ENCODE peak calls at places on chromosomes 3 and 15, in six cellular contexts. G is heart right ventricle, N is neural progenitor cell, H is psoas muscle, P is left ventricle myocardium inferior, I is SJSA1. W is an unnamed sample.

GRCh38 chr3:178194547-178194946 is 341.7 kb upstream of the KCNMB2 start:
- DNase-seq in H (no peak), P (no peak), G (no peak), I (no peak), N (no peak), W (no peak)

GRCh38 chr3:74614133-74614967 is at the start of gene CNTN3:
- DNase-seq in P (peak; percentile 21), I (no peak), H (peak; percentile 15), G (no peak), N (peak; percentile 88), W (peak; percentile 48)

GRCh38 chr3:195178124-195178910 is 92.6 kb downstream of the XXYLT1 start:
- DNase-seq in I (no peak), H (no peak), P (peak; percentile 49), N (no peak), G (peak; percentile 65), W (no peak)

GRCh38 chr15:45279024-45279697 is 27.1 kb downstream of the SLC28A2 start:
- DNase-seq in H (peak; percentile 97), G (peak; percentile 98), N (peak; percentile 92), I (peak; percentile 92), P (peak; percentile 97), W (peak; percentile 96)

GRCh38 chr3:195401959-195402358 is 40.9 kb downstream of the ACAP2 start:
- DNase-seq in H (no peak), N (no peak), P (no peak), G (no peak), I (no peak), W (no peak)

GRCh38 chr3:151169700-151170224 is 33.3 kb downstream of the GPR171 start:
- DNase-seq in N (no peak), G (peak; percentile 38), I (no peak), H (peak; percentile 37), P (peak; percentile 55), W (peak; percentile 79)

GRCh38 chr15:90419738-90420487 is 31.9 kb downstream of the IQGAP1 start:
- DNase-seq in P (no peak), N (no peak), I (no peak), G (no peak), H (no peak), W (no peak)

GRCh38 chr15:42069025-42069424 is 25.3 kb downstream of the PLA2G4D start:
- DNase-seq in G (no peak), P (no peak), H (no peak), I (peak; percentile 30), N (no peak), W (no peak)

GRCh38 chr15:82935382-82935781 is 17.1 kb downstream of the HOMER2 start:
- DNase-seq in G (no peak), I (no peak), P (no peak), H (no peak), N (no peak), W (no peak)

GRCh38 chr3:33115024-33115768 is 1.4 kb downstream of the CRTAP start:
- DNase-seq in I (peak; percentile 75), N (peak; percentile 91), G (peak; percentile 73), P (peak; percentile 57), H (peak; percentile 78), W (peak; percentile 77)

GRCh38 chr3:101809178-101810022 is 30.4 kb downstream of the NXPE3 start:
- DNase-seq in H (no peak), G (no peak), I (no peak), P (no peak), N (peak; percentile 65), W (no peak)

GRCh38 chr3:185940951-185941350 is 3.1 kb upstream of the TRA2B start:
- DNase-seq in I (no peak), G (no peak), N (no peak), H (no peak), P (no peak), W (no peak)

GRCh38 chr3:72338942-72339749 is 509.1 kb downstream of the SHQ1 start:
- DNase-seq in I (peak; percentile 75), N (no peak), G (no peak), P (peak; percentile 22), H (peak; percentile 79), W (no peak)

GRCh38 chr3:14784087-14784596 is 34.6 kb upstream of the FGD5 start:
- DNase-seq in N (peak; percentile 51), P (no peak), I (no peak), G (no peak), H (no peak), W (peak; percentile 48)

GRCh38 chr3:49669352-49669751 is 4.8 kb upstream of the APEH start:
- DNase-seq in P (no peak), H (no peak), I (no peak), N (no peak), G (no peak), W (no peak)

GRCh38 chr3:49668861-49669260 is 5.3 kb upstream of the APEH start:
- DNase-seq in N (no peak), P (no peak), H (no peak), G (no peak), I (no peak), W (no peak)

GRCh38 chr3:49666592-49666991 is 7.6 kb upstream of the APEH start:
- DNase-seq in N (no peak), I (no peak), H (no peak), G (no peak), P (no peak), W (no peak)

GRCh38 chr3:49668414-49668797 is 5.7 kb upstream of the APEH start:
- DNase-seq in G (no peak), P (no peak), I (no peak), N (no peak), H (no peak), W (no peak)

GRCh38 chr3:49667701-49668413 is 6.3 kb upstream of the APEH start:
- DNase-seq in H (no peak), N (no peak), I (no peak), G (no peak), P (no peak), W (no peak)
- H3K4me1 ChIP-seq in H (no peaks in the 10 kb centered on the region), N (peaks cover 4% of the 10 kb centered on the region), I (peaks cover 11% of the 10 kb centered on the region), G (no peaks in the 10 kb centered on the region), P (peaks cover 13% of the 10 kb centered on the region), W (no peaks in the 10 kb centered on the region)

DNA sequence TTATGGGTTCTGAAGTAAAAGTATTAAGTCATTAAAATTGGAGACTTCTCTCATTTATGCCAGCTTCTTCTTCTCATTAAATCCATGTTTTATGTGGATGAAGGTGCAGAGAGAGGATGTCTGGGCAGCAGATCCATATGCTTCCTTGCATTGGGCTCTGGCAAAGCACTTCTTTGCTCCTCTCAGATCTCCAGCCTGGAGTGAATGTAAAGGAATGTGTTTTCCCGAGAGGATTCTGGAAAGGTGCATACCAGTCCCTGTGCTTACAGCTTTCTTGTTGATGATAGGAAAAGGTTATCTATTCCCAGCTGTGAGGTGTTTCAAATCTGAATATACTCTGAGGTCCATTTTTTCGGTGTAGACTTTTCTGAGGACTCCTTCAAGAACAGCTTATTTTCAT is 79.9 kb upstream of the PEX5L start:
- DNase-seq in H (no peak), G (no peak), P (no peak), I (no peak), N (peak; percentile 32), W (no peak)
- H3K4me3 ChIP-seq in H (no peak overlapping the region), G (no peak overlapping the region), P (no peak overlapping the region), I (no peak overlapping the region), N (no peak overlapping the region), W (no peak overlapping the region)

GRCh38 chr15:31390777-31391486 is 64.3 kb downstream of the KLF13 start:
- DNase-seq in N (no peak), G (no peak), H (no peak), I (no peak), P (peak; percentile 14), W (no peak)

GRCh38 chr15:31389576-31389975 is 62.9 kb downstream of the KLF13 start:
- DNase-seq in G (no peak), H (no peak), P (no peak), I (peak; percentile 30), N (no peak), W (no peak)

GRCh38 chr15:31391687-31392671 is 65.3 kb downstream of the KLF13 start:
- DNase-seq in P (peak; percentile 92), I (peak; percentile 73), G (peak; percentile 87), H (peak; percentile 78), N (peak; percentile 81), W (peak; percentile 91)

GRCh38 chr15:31387483-31388118 is 61.0 kb downstream of the KLF13 start:
- DNase-seq in P (peak; percentile 76), I (no peak), G (peak; percentile 83), H (peak; percentile 44), N (no peak), W (no peak)

DNA sequence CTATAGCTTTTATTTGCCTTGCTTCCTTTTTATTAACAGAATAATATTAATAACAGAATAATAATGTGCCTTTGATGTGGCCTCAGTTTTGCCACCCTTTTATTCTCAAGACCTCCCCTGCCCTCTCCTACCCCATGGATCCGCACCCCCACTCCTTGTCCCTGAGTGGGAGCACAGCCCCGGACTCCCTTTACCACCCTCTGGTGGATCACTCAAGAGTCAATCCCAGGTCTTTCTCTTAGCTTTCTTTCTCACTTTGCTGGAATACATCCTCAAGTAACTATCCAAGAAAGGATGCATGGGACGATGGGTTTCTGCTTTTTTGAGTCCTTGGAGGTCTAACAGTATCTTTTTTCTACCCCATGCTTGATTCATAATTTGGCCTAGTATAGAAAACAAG is 63.4 kb downstream of the KLF13 start:
- DNase-seq in P (no peak), G (no peak), H (no peak), I (peak; percentile 24), N (no peak), W (no peak)
- H3K27ac ChIP-seq in P (peak overlapping the region; percentile 99), G (peak overlapping the region; percentile 15), H (peak overlapping the region; percentile 41), I (no peak overlapping the region), N (no peak overlapping the region), W (no peak overlapping the region)

GRCh38 chr15:31435891-31436628 is 109.4 kb downstream of the KLF13 start:
- DNase-seq in N (no peak), I (no peak), H (no peak), G (no peak), P (no peak), W (no peak)

GRCh38 chr15:31435256-31435781 is 108.7 kb downstream of the KLF13 start:
- DNase-seq in G (peak; percentile 87), N (peak; percentile 73), P (peak; percentile 83), I (peak; percentile 86), H (peak; percentile 59), W (peak; percentile 87)

GRCh38 chr15:31439328-31439727 is 112.7 kb downstream of the KLF13 start:
- DNase-seq in N (peak; percentile 50), I (peak; percentile 66), P (no peak), G (no peak), H (no peak), W (no peak)

GRCh38 chr15:31438601-31439265 is 112.1 kb downstream of the KLF13 start:
- DNase-seq in G (no peak), H (no peak), P (no peak), N (no peak), I (no peak), W (peak; percentile 82)

GRCh38 chr15:31437686-31438085 is 111.1 kb downstream of the KLF13 start:
- DNase-seq in H (no peak), I (no peak), P (no peak), N (no peak), G (no peak), W (no peak)
- H3K4me1 ChIP-seq in H (peaks cover 13% of the 10 kb centered on the region), I (peaks cover 51% of the 10 kb centered on the region), P (peaks cover 39% of the 10 kb centered on the region), N (peaks cover 4% of the 10 kb centered on the region), G (peaks cover 16% of the 10 kb centered on the region), W (peaks cover 73% of the 10 kb centered on the region)